ENCODE peak calls at places on chromosome 11, in eight cellular contexts. G is IMR-90, N is mesothelial cell of epicardium, Z is neural progenitor cell, O is lower lobe of right lung, I is K562, V is hepatocyte, C is body of pancreas. S is an unnamed sample.

GRCh38 chr11:103608566-103608965 is 427.9 kb upstream of the DDI1 start:
- DNase-seq in V (no peak), C (no peak), I (no peak), N (no peak), G (peak), Z (no peak), O (no peak), S (no peak)

GRCh38 chr11:127050141-127050632 is 49.6 kb upstream of the KIRREL3 start:
- DNase-seq in I (no peak), O (no peak), N (no peak), Z (no peak), V (peak), C (no peak), G (no peak), S (no peak)

GRCh38 chr11:134207538-134208239 is 16.1 kb downstream of the NCAPD3 start:
- DNase-seq in C (peak), O (peak), G (no peak), I (no peak), N (no peak), V (peak), Z (peak), S (no peak)

GRCh38 chr11:1299621-1300020 is 9.8 kb downstream of the TOLLIP start:
- DNase-seq in O (peak), N (no peak), V (no peak), C (peak), G (no peak), I (no peak), Z (no peak), S (peak)

GRCh38 chr11:128058580-128059208 is 528.7 kb downstream of the ETS1 start:
- DNase-seq in O (no peak), I (no peak), Z (no peak), V (no peak), N (no peak), C (no peak), G (no peak), S (no peak)

GRCh38 chr11:122754028-122754427 is 84.3 kb upstream of the CRTAM start:
- DNase-seq in N (no peak), G (no peak), C (no peak), V (no peak), Z (no peak), O (no peak), I (no peak), S (no peak)

GRCh38 chr11:86644291-86644690 is 28.1 kb downstream of the ME3 start:
- DNase-seq in V (no peak), N (no peak), C (no peak), G (peak), Z (no peak), I (no peak), O (no peak), S (no peak)

GRCh38 chr11:74085542-74085892 is 76.6 kb upstream of the UCP3 start:
- DNase-seq in G (peak), I (peak), Z (no peak), V (no peak), O (no peak), C (no peak), N (no peak), S (no peak)

GRCh38 chr11:125457814-125458343 is 38.2 kb downstream of the FEZ1 start:
- DNase-seq in V (peak), C (peak), G (peak), N (no peak), Z (no peak), O (no peak), I (peak), S (peak)

GRCh38 chr11:43358308-43358669 is 431 bp upstream of the TTC17 start:
- DNase-seq in Z (no peak), G (no peak), I (no peak), V (peak), O (no peak), C (no peak), N (no peak), S (no peak)

GRCh38 chr11:34427171-34427805 is 11.4 kb upstream of the CAT start:
- DNase-seq in Z (no peak), I (no peak), G (peak), V (peak), N (no peak), C (no peak), O (no peak), S (no peak)

GRCh38 chr11:85627332-85627997 is at the start of gene DLG2:
- DNase-seq in N (no peak), C (peak), I (no peak), G (peak), Z (peak), V (peak), O (no peak), S (no peak)

GRCh38 chr11:1163321-1163910 is 5.7 kb downstream of the MUC5AC start:
- DNase-seq in C (no peak), V (no peak), O (no peak), G (no peak), N (no peak), I (no peak), Z (no peak), S (peak)

GRCh38 chr11:7967826-7968225 is 2.6 kb upstream of the NLRP10 start:
- DNase-seq in Z (no peak), I (no peak), C (no peak), G (peak), O (no peak), V (no peak), N (no peak), S (no peak)

GRCh38 chr11:100576044-100577021 is 110.8 kb upstream of the ARHGAP42 start:
- DNase-seq in Z (peak), C (no peak), V (peak), O (no peak), G (peak), N (no peak), I (peak), S (no peak)

GRCh38 chr11:60251485-60252207 is 8.7 kb upstream of the MS4A4E start:
- DNase-seq in O (no peak), N (no peak), C (no peak), I (peak), Z (peak), V (peak), G (no peak), S (no peak)

GRCh38 chr11:2884424-2884815 is 1.2 kb downstream of the CDKN1C start:
- DNase-seq in V (peak), N (no peak), O (peak), G (no peak), Z (peak), C (peak), I (peak), S (peak)

GRCh38 chr11:100639140-100639539 is 47.9 kb upstream of the ARHGAP42 start:
- DNase-seq in N (no peak), G (peak), V (peak), Z (no peak), I (no peak), C (peak), O (no peak), S (no peak)

GRCh38 chr11:2202900-2203439 is 31.4 kb upstream of the TH start:
- DNase-seq in V (no peak), C (peak), N (peak), G (no peak), Z (no peak), O (no peak), I (no peak), S (peak)

GRCh38 chr11:10975287-10975721 is 117.5 kb upstream of the ZBED5 start:
- DNase-seq in Z (no peak), O (no peak), V (peak), I (no peak), N (no peak), G (no peak), C (no peak), S (no peak)

GRCh38 chr11:11691296-11692141 is 69.7 kb upstream of the GALNT18 start:
- DNase-seq in Z (peak), C (no peak), O (no peak), N (no peak), G (no peak), I (no peak), V (peak), S (no peak)

GRCh38 chr11:96827164-96827563 is 437.4 kb downstream of the JRKL start:
- DNase-seq in C (no peak), Z (peak), G (peak), O (no peak), V (peak), I (no peak), N (no peak), S (no peak)

GRCh38 chr11:124983674-124984511 is 29.9 kb downstream of the CCDC15 start:
- DNase-seq in I (no peak), G (no peak), C (no peak), Z (no peak), N (no peak), O (no peak), V (no peak), S (peak)

GRCh38 chr11:117814766-117815261 is 9.7 kb downstream of the FXYD2 start:
- DNase-seq in G (no peak), V (peak), I (no peak), O (peak), N (peak), Z (peak), C (peak), S (peak)

GRCh38 chr11:118144869-118145268 is 7.8 kb downstream of the SCN4B start:
- DNase-seq in I (no peak), N (no peak), V (no peak), G (no peak), C (no peak), Z (no peak), O (no peak), S (no peak)

GRCh38 chr11:45751430-45751829 is 53.5 kb upstream of the SLC35C1 start:
- DNase-seq in I (peak), C (no peak), O (no peak), Z (peak), V (no peak), G (no peak), N (no peak), S (no peak)

GRCh38 chr11:18490319-18490718 is 34.7 kb downstream of the LDHAL6A start:
- DNase-seq in Z (no peak), N (no peak), C (no peak), O (no peak), I (no peak), G (peak), V (no peak), S (no peak)

GRCh38 chr11:122976396-122976733 is 5.3 kb downstream of the BSX start:
- DNase-seq in I (no peak), C (no peak), O (no peak), Z (no peak), G (no peak), V (no peak), N (no peak), S (no peak)

GRCh38 chr11:27473017-27473406 is 422 bp upstream of the LGR4 start:
- DNase-seq in Z (no peak), V (peak), G (no peak), N (no peak), C (no peak), I (no peak), O (no peak), S (no peak)

GRCh38 chr11:117604349-117604995 is 192.5 kb downstream of the DSCAML1 start:
- DNase-seq in N (no peak), I (no peak), C (no peak), G (peak), V (peak), O (no peak), Z (no peak), S (no peak)

GRCh38 chr11:36729765-36730164 is 131.7 kb upstream of the RAG2 start:
- DNase-seq in I (no peak), V (peak), Z (no peak), C (no peak), G (no peak), O (no peak), N (no peak), S (no peak)

GRCh38 chr11:125281831-125282595 is 117.5 kb downstream of the PKNOX2 start:
- DNase-seq in O (no peak), C (no peak), Z (no peak), G (no peak), I (no peak), V (no peak), N (no peak), S (no peak)

GRCh38 chr11:12267921-12268320 is 109.5 kb upstream of the PARVA start:
- DNase-seq in O (no peak), C (no peak), I (no peak), V (no peak), Z (no peak), G (no peak), N (no peak), S (no peak)

GRCh38 chr11:121236115-121237001 is 56.2 kb upstream of the SC5D start:
- DNase-seq in I (no peak), O (no peak), Z (peak), C (no peak), V (no peak), N (no peak), G (no peak), S (no peak)

GRCh38 chr11:77517226-77517625 is 43.3 kb upstream of the PAK1 start:
- DNase-seq in C (no peak), O (no peak), I (no peak), Z (no peak), G (no peak), N (no peak), V (no peak), S (no peak)

GRCh38 chr11:61739966-61740365 is 12.5 kb upstream of the MYRF start:
- DNase-seq in I (no peak), G (no peak), C (peak), V (no peak), O (no peak), N (no peak), Z (no peak), S (no peak)

GRCh38 chr11:62340269-62340901 is 3.1 kb downstream of the ASRGL1 start:
- DNase-seq in I (peak), N (no peak), O (peak), V (peak), C (peak), Z (peak), G (peak), S (no peak)

GRCh38 chr11:75849917-75850316 is 34.9 kb downstream of the UVRAG start:
- DNase-seq in C (no peak), O (no peak), I (peak), G (no peak), Z (no peak), V (no peak), N (no peak), S (no peak)

GRCh38 chr11:75850787-75851186 is 35.8 kb downstream of the UVRAG start:
- DNase-seq in G (no peak), Z (peak), O (no peak), V (no peak), C (no peak), N (no peak), I (no peak), S (no peak)

GRCh38 chr11:75852406-75853017 is 37.5 kb downstream of the UVRAG start:
- DNase-seq in Z (no peak), I (no peak), C (no peak), O (no peak), G (no peak), V (no peak), N (no peak), S (no peak)

GRCh38 chr11:75853971-75854370 is 39.0 kb downstream of the UVRAG start:
- DNase-seq in I (no peak), O (no peak), V (no peak), N (no peak), G (no peak), Z (no peak), C (no peak), S (no peak)

DNA sequence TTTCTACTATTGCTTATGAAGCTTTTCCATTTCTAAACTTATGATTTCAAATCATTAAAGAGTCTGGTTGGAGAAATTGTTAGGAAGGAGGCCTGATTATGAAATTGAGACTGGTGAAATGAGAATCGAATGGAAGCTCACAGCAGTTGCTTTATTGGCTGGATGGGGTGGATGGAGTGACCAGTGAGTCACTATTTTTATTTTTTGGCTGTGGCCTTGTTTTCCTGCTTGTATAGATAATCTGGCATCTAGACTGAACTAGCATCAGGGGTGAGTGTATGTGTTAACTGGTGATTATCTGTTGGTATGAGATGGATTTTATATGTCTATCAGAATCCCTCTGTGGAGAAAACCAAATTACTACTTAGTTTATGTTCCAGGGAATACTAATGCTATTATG is 36.2 kb downstream of the UVRAG start:
- DNase-seq in C (no peak), Z (no peak), G (no peak), N (no peak), V (no peak), O (no peak), I (no peak), S (no peak)
- TF ChIP-seq CTCF in C (no peak), Z (no peak), G (no peak), N (no peak), V (no peak), O (no peak), I (no peak), S (no peak)

GRCh38 chr11:110098645-110099044 is 5.5 kb downstream of the ZC3H12C start:
- DNase-seq in O (no peak), N (no peak), Z (no peak), V (no peak), I (no peak), C (no peak), G (peak), S (no peak)
- TF ChIP-seq CTCF in O (no peak), N (no peak), Z (no peak), V (no peak), I (no peak), C (no peak), G (no peak), S (no peak)

DNA sequence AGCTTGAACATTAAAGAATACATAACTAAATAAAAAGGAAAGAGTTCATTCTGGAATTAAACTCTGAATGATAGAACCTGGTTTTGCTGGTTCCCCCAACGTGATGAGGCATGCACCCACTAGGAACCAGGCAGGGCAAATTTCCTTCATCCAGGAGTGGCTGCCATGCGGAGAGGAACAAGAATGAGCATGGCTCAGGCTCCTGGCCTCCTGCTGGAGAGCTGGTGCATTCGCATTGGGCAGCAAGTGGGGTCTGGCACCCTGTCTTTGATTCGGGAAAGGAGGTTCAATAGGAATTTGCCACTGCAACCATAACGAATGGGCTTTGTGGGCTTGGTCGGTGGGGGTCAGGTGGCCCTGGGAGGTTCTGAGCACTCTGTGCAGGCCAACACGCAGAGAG is 169.8 kb upstream of the TENM4 start:
- DNase-seq in Z (peak), V (no peak), I (no peak), G (no peak), O (no peak), C (no peak), N (no peak), S (no peak)
- TF ChIP-seq CTCF in Z (peak), V (no peak), I (peak), G (peak), O (no peak), C (no peak), N (no peak), S (no peak)

DNA sequence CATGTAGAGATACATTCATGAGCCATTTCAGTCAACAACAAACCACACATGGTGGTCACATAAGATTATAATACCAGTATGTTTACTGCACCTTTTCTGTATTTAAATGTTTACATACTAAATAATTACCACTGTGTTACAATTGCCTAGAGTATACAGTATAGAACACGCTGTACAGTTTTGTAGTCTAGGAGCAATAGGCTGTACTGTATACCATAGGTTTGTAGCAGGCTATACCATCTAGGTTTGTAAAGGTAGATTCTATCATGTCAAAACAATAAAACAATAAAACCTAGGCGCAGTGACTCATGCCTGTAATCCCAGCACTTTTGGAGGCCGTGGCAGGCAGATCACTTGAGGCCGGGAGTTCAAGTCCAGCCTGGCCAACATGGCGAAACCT is 1.1 kb downstream of the TRIM48 start:
- DNase-seq in G (no peak), N (no peak), Z (no peak), V (no peak), I (no peak), O (no peak), C (no peak), S (no peak)
- TF ChIP-seq CTCF in G (no peak), N (no peak), Z (no peak), V (no peak), I (no peak), O (no peak), C (no peak), S (no peak)

DNA sequence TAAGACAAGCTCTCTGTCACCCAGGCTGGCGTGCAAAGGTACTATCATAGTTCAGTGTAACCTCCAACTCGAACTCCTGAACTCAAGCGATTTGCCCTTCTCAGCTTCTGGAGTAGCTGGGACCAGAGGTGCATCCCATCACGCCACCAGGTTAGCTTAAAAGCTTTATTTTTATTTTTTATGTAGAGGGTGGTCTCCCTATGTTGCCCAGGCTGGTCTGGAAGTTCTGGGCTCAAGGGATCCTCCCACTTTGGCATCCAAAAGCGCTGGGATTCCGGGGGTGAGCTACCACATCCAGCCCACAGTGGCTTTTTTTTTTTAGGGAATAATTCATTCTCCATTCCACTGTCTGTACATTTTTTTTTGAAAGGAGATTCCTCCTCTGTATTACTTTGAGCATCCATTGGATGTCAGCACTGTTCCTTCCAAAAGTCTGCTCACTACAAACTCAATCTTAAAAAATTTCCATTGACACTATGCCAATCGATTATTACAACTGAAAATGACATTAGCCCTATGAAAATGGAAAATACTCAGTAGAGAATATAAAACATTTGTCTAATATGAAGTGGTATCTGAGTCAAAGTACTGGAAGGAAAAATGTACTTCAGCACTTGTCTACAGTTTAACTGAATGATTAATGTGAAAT is 1.3 kb upstream of the LPXN start:
- DNase-seq in O (no peak), V (peak), Z (no peak), N (no peak), G (peak), C (no peak), I (no peak), S (no peak)
- TF ChIP-seq CTCF in O (peak), V (peak), Z (peak), N (no peak), G (peak), C (no peak), I (no peak), S (peak)

GRCh38 chr11:47187723-47188122 is 1.5 kb upstream of the PACSIN3 start:
- DNase-seq in N (no peak), C (no peak), O (no peak), V (peak), I (no peak), G (no peak), Z (no peak), S (no peak)
- TF ChIP-seq CTCF in N (no peak), C (no peak), O (no peak), V (no peak), I (no peak), G (no peak), Z (no peak), S (no peak)